ENCODE peak calls at places on chromosomes 5 and 9, in four cellular contexts. One of them, this sample, is unnamed.
A peak's percentile ranks its signal among the peaks of the same experiment; 100 is the strongest.

GRCh38 chr9:81690251-81690851 is 1.0 kb upstream of the TLE1 start:
- DNase-seq in amygdala: no peak
- DNase-seq in aorta: no peak
- DNase-seq in left ventricle myocardium superior: no peak
- DNase-seq in this sample: peak; percentile 52

GRCh38 chr9:126692041-126692758 is 78.5 kb downstream of the LMX1B start:
- DNase-seq in amygdala: no peak
- DNase-seq in left ventricle myocardium superior: peak; percentile 20
- DNase-seq in aorta: peak; percentile 60
- DNase-seq in this sample: no peak

GRCh38 chr9:15570769-15571168 is 17.9 kb downstream of the CCDC171 start:
- DNase-seq in aorta: no peak
- DNase-seq in amygdala: no peak
- DNase-seq in left ventricle myocardium superior: no peak
- DNase-seq in this sample: no peak

GRCh38 chr9:73423891-73424290 is 272.2 kb downstream of the ANXA1 start:
- DNase-seq in amygdala: no peak
- DNase-seq in left ventricle myocardium superior: no peak
- DNase-seq in aorta: no peak
- DNase-seq in this sample: no peak

GRCh38 chr5:179122411-179123108 is 62.4 kb downstream of the ZNF354C start:
- DNase-seq in left ventricle myocardium superior: no peak
- DNase-seq in aorta: peak; percentile 65
- DNase-seq in amygdala: no peak
- DNase-seq in this sample: no peak

GRCh38 chr5:122493776-122494518 is 181.9 kb downstream of the SNCAIP start:
- DNase-seq in aorta: no peak
- DNase-seq in amygdala: no peak
- DNase-seq in left ventricle myocardium superior: no peak
- DNase-seq in this sample: no peak

GRCh38 chr5:108602830-108603229 is 144.9 kb upstream of the FER start:
- DNase-seq in aorta: no peak
- DNase-seq in amygdala: no peak
- DNase-seq in left ventricle myocardium superior: no peak
- DNase-seq in this sample: no peak

GRCh38 chr5:61575103-61575502 is 243.0 kb downstream of the ZSWIM6 start:
- DNase-seq in aorta: no peak
- DNase-seq in left ventricle myocardium superior: no peak
- DNase-seq in amygdala: no peak
- DNase-seq in this sample: no peak

GRCh38 chr5:150848271-150848670 is 1.9 kb downstream of the IRGM start:
- DNase-seq in aorta: no peak
- DNase-seq in left ventricle myocardium superior: no peak
- DNase-seq in amygdala: no peak
- DNase-seq in this sample: no peak

GRCh38 chr9:69028754-69029153 is 6.8 kb upstream of the FXN start:
- DNase-seq in left ventricle myocardium superior: no peak
- DNase-seq in amygdala: no peak
- DNase-seq in aorta: no peak
- DNase-seq in this sample: no peak

GRCh38 chr9:118701985-118702384 is 667.2 kb downstream of the BRINP1 start:
- DNase-seq in left ventricle myocardium superior: no peak
- DNase-seq in aorta: no peak
- DNase-seq in amygdala: no peak
- DNase-seq in this sample: no peak

GRCh38 chr5:103464801-103465484 is 97.6 kb downstream of the NUDT12 start:
- DNase-seq in left ventricle myocardium superior: no peak
- DNase-seq in amygdala: no peak
- DNase-seq in aorta: no peak
- DNase-seq in this sample: no peak

GRCh38 chr5:2919310-2920018 is 168.0 kb upstream of the IRX2 start:
- DNase-seq in amygdala: no peak
- DNase-seq in aorta: no peak
- DNase-seq in left ventricle myocardium superior: no peak
- DNase-seq in this sample: no peak

GRCh38 chr9:126125177-126125576 is 201.5 kb upstream of the MVB12B start:
- DNase-seq in amygdala: no peak
- DNase-seq in aorta: no peak
- DNase-seq in left ventricle myocardium superior: no peak
- DNase-seq in this sample: no peak

GRCh38 chr9:100690438-100690837 is 112.6 kb downstream of the CAVIN4 start:
- DNase-seq in amygdala: no peak
- DNase-seq in left ventricle myocardium superior: no peak
- DNase-seq in aorta: no peak
- DNase-seq in this sample: no peak

GRCh38 chr9:79592736-79593493 is 21.1 kb downstream of the TLE4 start:
- DNase-seq in amygdala: no peak
- DNase-seq in left ventricle myocardium superior: no peak
- DNase-seq in aorta: no peak
- DNase-seq in this sample: no peak

GRCh38 chr5:116303810-116304209 is 219.0 kb downstream of the COMMD10 start:
- DNase-seq in left ventricle myocardium superior: no peak
- DNase-seq in aorta: no peak
- DNase-seq in amygdala: no peak
- DNase-seq in this sample: no peak

GRCh38 chr5:31867219-31867618 is 228.3 kb downstream of the PDZD2 start:
- DNase-seq in aorta: no peak
- DNase-seq in left ventricle myocardium superior: no peak
- DNase-seq in amygdala: no peak
- DNase-seq in this sample: no peak

GRCh38 chr5:11918463-11919045 is 14.3 kb upstream of the CTNND2 start:
- DNase-seq in amygdala: peak; percentile 4
- DNase-seq in aorta: no peak
- DNase-seq in left ventricle myocardium superior: no peak
- DNase-seq in this sample: no peak

GRCh38 chr5:42929871-42930270 is 110.2 kb downstream of the ANXA2R start:
- DNase-seq in left ventricle myocardium superior: no peak
- DNase-seq in aorta: no peak
- DNase-seq in amygdala: no peak
- DNase-seq in this sample: no peak

GRCh38 chr9:37604296-37604695 is 11.9 kb upstream of the TOMM5 start:
- DNase-seq in aorta: no peak
- DNase-seq in left ventricle myocardium superior: no peak
- DNase-seq in amygdala: no peak
- DNase-seq in this sample: no peak

GRCh38 chr5:134540747-134541733 is 15.6 kb downstream of the JADE2 start:
- DNase-seq in aorta: no peak
- DNase-seq in amygdala: no peak
- DNase-seq in left ventricle myocardium superior: no peak
- DNase-seq in this sample: no peak

GRCh38 chr5:149172709-149173505 is 31.6 kb downstream of the ABLIM3 start:
- DNase-seq in left ventricle myocardium superior: no peak
- DNase-seq in aorta: no peak
- DNase-seq in amygdala: no peak
- DNase-seq in this sample: no peak

GRCh38 chr9:127598839-127599549 is 13.1 kb upstream of the STXBP1 start:
- DNase-seq in aorta: no peak
- DNase-seq in left ventricle myocardium superior: no peak
- DNase-seq in amygdala: no peak
- DNase-seq in this sample: no peak

GRCh38 chr9:5231212-5231611 is at the start of gene INSL4:
- DNase-seq in amygdala: no peak
- DNase-seq in aorta: no peak
- DNase-seq in left ventricle myocardium superior: no peak
- DNase-seq in this sample: no peak

GRCh38 chr5:30368064-30368463 is 825.4 kb upstream of the CDH6 start:
- DNase-seq in aorta: no peak
- DNase-seq in amygdala: no peak
- DNase-seq in left ventricle myocardium superior: no peak
- DNase-seq in this sample: no peak

GRCh38 chr9:76135902-76136301 is 245.4 kb downstream of the PCSK5 start:
- DNase-seq in left ventricle myocardium superior: no peak
- DNase-seq in amygdala: no peak
- DNase-seq in aorta: no peak
- DNase-seq in this sample: no peak

GRCh38 chr5:154524181-154524580 is 46.2 kb upstream of the HAND1 start:
- DNase-seq in aorta: no peak
- DNase-seq in left ventricle myocardium superior: no peak
- DNase-seq in amygdala: no peak
- DNase-seq in this sample: no peak

GRCh38 chr5:59065551-59065950 is 482.7 kb downstream of the RAB3C start:
- DNase-seq in amygdala: no peak
- DNase-seq in left ventricle myocardium superior: no peak
- DNase-seq in aorta: no peak
- DNase-seq in this sample: no peak

GRCh38 chr9:101509572-101509971 is 24.1 kb upstream of the RNF20 start:
- DNase-seq in aorta: no peak
- DNase-seq in amygdala: no peak
- DNase-seq in left ventricle myocardium superior: no peak
- DNase-seq in this sample: no peak

GRCh38 chr5:80591352-80591751 is 21.3 kb upstream of the ANKRD34B start:
- DNase-seq in left ventricle myocardium superior: no peak
- DNase-seq in amygdala: no peak
- DNase-seq in aorta: no peak
- DNase-seq in this sample: no peak

GRCh38 chr5:135066781-135067430 is 32.9 kb upstream of the PITX1 start:
- DNase-seq in left ventricle myocardium superior: no peak
- DNase-seq in amygdala: no peak
- DNase-seq in aorta: peak; percentile 64
- DNase-seq in this sample: no peak

GRCh38 chr5:14849516-14850294 is 21.9 kb downstream of the ANKH start:
- DNase-seq in aorta: no peak
- DNase-seq in left ventricle myocardium superior: no peak
- DNase-seq in amygdala: no peak
- DNase-seq in this sample: no peak

This sample was measured in NCI-H1048.